ENCODE peak calls at places on chromosomes 2 and 18, in four cellular contexts. S is activated CD8-positive, alpha-beta memory T cell treated with anti-CD3 and anti-CD28 coated beads, Interleukin-2, amount 10 ng/mL, durations not matched to agents 7 days and 5 days; D is NCI-H446 treated with DMSO at 0.1 percent for 48 hours; A is MCF 10A. M is an unnamed sample.

GRCh38 chr2:241863021-241863954 is 4.6 kb upstream of the PDCD1 start:
- DNase-seq in S (peak), D (no peak), A (no peak), M (no peak)

GRCh38 chr2:12948963-12949353 is 232.2 kb downstream of the TRIB2 start:
- DNase-seq in S (peak), D (no peak), A (no peak), M (peak)

GRCh38 chr2:151953467-151953866 is 125.2 kb upstream of the ARL5A start:
- DNase-seq in S (no peak), D (no peak), A (no peak), M (no peak)

GRCh38 chr18:10202947-10203346 is 251.5 kb upstream of the APCDD1 start:
- DNase-seq in S (no peak), D (no peak), A (no peak), M (no peak)

GRCh38 chr2:41779873-41780272 is 267.9 kb upstream of the PKDCC start:
- DNase-seq in S (no peak), D (no peak), A (no peak), M (no peak)

GRCh38 chr2:108383146-108383830 is 5.5 kb downstream of the SULT1C4 start:
- DNase-seq in S (no peak), D (no peak), A (peak), M (no peak)

GRCh38 chr2:119157850-119158511 is 570 bp downstream of the C1QL2 start:
- DNase-seq in S (no peak), D (no peak), A (no peak), M (no peak)

GRCh38 chr2:197369228-197369945 is 58.8 kb upstream of the ANKRD44 start:
- DNase-seq in S (no peak), D (no peak), A (no peak), M (no peak)

GRCh38 chr2:194301946-194302345 is 1355.1 kb upstream of the SLC39A10 start:
- DNase-seq in S (no peak), D (peak), A (no peak), M (no peak)

GRCh38 chr2:215613265-215613664 is 177.4 kb upstream of the FN1 start:
- DNase-seq in S (no peak), D (no peak), A (no peak), M (no peak)